ENCODE peak calls at places on chromosomes 4 and X, in four cellular contexts. H is brain microvascular endothelial cell, D is fibroblast of the aortic adventitia, G is OCI-LY7. V is an unnamed sample.

GRCh38 chrX:108148524-108148923 is 56.9 kb downstream of the ATG4A start:
- DNase-seq in H (no peak), D (no peak), G (no peak), V (peak)

GRCh38 chrX:95733426-95733825 is 951.2 kb upstream of the DIAPH2 start:
- DNase-seq in H (no peak), D (no peak), G (no peak), V (no peak)

GRCh38 chr4:73608677-73609594 is 11.3 kb downstream of the RASSF6 start:
- DNase-seq in H (no peak), D (peak), G (peak), V (no peak)

GRCh38 chrX:7574325-7574724 is 268.6 kb upstream of the VCX start:
- DNase-seq in H (peak), D (no peak), G (peak), V (no peak)

GRCh38 chrX:24190500-24191156 is 41.1 kb downstream of the ZFX start:
- DNase-seq in H (no peak), D (peak), G (no peak), V (no peak)

GRCh38 chr4:23957465-23957864 is 67.6 kb upstream of the PPARGC1A start:
- DNase-seq in H (no peak), D (no peak), G (no peak), V (no peak)

GRCh38 chrX:64306712-64307111 is 76.3 kb upstream of the ASB12 start:
- DNase-seq in H (no peak), D (no peak), G (no peak), V (no peak)

GRCh38 chrX:119654112-119654531 is 38.8 kb downstream of the SEPTIN6 start:
- DNase-seq in H (peak), D (peak), G (no peak), V (no peak)

GRCh38 chrX:38890963-38891362 is 89.7 kb downstream of the MID1IP1 start:
- DNase-seq in H (no peak), D (no peak), G (no peak), V (no peak)

GRCh38 chr4:37434469-37434868 is 189.9 kb downstream of the NWD2 start:
- DNase-seq in H (no peak), D (peak), G (no peak), V (no peak)

GRCh38 chr4:47122592-47123291 is 91.4 kb downstream of the GABRB1 start:
- DNase-seq in H (peak), D (peak), G (peak), V (peak)

GRCh38 chrX:151604931-151605330 is 41.5 kb downstream of the PASD1 start:
- DNase-seq in H (no peak), D (no peak), G (no peak), V (no peak)

GRCh38 chr4:151192556-151193235 is 84.3 kb upstream of the PRSS48 start:
- DNase-seq in H (no peak), D (peak), G (no peak), V (no peak)

GRCh38 chr4:169040559-169041261 is 30.7 kb upstream of the CBR4 start:
- DNase-seq in H (no peak), D (no peak), G (no peak), V (no peak)

GRCh38 chrX:119236599-119237525 is 777 bp downstream of the PGRMC1 start:
- DNase-seq in H (peak), D (peak), G (peak), V (peak)

GRCh38 chr4:157459789-157460188 is 239.3 kb downstream of the GRIA2 start:
- DNase-seq in H (no peak), D (no peak), G (no peak), V (no peak)

GRCh38 chrX:97524997-97525396 is 641.3 kb downstream of the RPA4 start:
- DNase-seq in H (peak), D (peak), G (no peak), V (no peak)

GRCh38 chr4:97582890-97583289 is 560.4 kb downstream of the STPG2 start:
- DNase-seq in H (no peak), D (no peak), G (no peak), V (no peak)

GRCh38 chrX:39519213-39519544 is 578.6 kb downstream of the BCOR start:
- DNase-seq in H (no peak), D (peak), G (no peak), V (no peak)

GRCh38 chr4:113077611-113078010 is 28.2 kb downstream of the ANK2 start:
- DNase-seq in H (no peak), D (no peak), G (no peak), V (no peak)

GRCh38 chrX:83847339-83847738 is 13.6 kb upstream of the CYLC1 start:
- DNase-seq in H (no peak), D (no peak), G (no peak), V (no peak)

GRCh38 chrX:83845397-83845796 is 15.5 kb upstream of the CYLC1 start:
- DNase-seq in H (peak), D (peak), G (peak), V (peak)
- TF ChIP-seq CTCF in H (peak), D (peak), G (peak), V (peak)

DNA sequence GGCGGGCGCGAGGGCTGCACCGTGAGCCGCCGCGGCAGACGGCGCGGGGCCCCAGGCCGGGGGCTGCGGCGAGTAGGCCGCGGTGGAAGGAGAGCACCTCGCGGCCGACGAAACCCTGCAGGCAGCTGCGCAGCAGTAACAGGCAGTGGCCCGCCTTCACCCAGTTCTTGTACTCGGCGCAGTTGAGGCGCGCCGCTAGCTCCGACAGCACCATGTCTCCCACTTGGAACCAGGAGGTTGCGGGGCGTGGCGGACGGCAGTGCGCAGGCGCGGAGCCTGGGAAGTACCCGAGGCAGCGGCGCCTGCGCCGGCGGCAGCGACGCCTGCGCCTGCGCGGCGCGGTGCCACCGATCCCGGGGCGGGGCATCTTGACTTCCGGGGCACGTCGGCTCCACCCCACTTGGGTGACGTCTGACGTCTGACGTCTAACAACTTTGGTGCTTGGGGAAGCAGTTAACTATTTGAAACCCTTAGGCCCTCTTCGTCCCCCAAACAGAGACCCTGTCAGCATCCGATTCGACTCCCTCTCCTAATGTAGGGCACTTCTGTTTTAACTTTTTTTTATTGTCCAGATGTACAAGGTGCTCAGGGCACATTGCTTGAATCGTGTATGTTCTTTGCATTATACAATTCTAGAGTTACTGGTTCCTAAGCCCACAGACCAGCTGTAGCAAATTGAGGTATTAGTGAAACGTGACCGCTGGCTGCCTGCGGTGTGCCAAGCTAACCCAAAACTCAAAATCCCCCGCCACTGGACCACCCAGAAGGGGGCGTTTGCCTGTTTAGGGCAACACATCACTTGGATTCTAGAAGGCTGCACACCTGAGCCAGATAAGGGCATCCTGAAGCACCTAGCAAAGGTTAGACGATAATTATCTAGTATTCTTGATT is at the start of gene CXorf38:
- DNase-seq in H (peak), D (peak), G (peak), V (peak)
- H3K4me3 ChIP-seq in H (peak), D (peak), G (peak), V (peak)

DNA sequence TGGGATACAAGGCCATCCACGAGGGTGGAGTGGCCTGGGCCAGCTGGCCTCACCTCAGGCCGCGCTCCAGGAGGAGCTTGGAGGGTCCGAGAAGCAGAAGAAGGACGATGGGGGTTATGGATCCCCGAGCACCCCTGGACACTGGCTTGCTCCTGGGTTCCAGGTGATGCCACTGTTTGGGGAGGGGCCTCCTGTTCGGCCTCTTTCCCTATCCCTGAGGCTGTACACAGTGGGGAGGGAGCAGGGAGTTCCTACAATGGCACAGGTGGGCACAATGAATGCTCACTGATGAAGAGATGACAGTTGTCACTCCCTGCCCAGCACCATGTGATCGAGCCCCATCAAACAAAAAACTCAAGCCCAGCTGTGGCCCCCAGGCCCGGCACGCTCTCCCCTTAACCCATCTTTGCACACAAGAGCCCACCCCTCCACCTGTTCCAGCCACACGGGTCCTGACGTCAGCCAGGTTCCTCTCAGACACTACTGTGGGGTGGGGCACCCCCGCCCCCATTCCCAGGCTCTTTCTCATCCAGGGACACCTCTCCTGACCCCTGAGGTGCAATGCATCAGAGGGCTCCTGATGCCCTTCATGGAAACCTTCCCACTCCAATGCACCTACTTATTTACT is 70.3 kb downstream of the WFS1 start:
- DNase-seq in H (no peak), D (no peak), G (no peak), V (no peak)
- TF ChIP-seq CTCF in H (no peak), D (no peak), G (no peak), V (no peak)

GRCh38 chr4:54548098-54548620 is 109.6 kb upstream of the KIT start:
- DNase-seq in H (no peak), D (no peak), G (no peak), V (no peak)
- H3K4me3 ChIP-seq in H (no peak), D (no peak), G (no peak), V (no peak)

GRCh38 chrX:25721564-25721963 is 416.6 kb upstream of the MAGEB18 start:
- DNase-seq in H (no peak), D (peak), G (peak), V (peak)
- TF ChIP-seq CTCF in H (peak), D (peak), G (peak), V (no peak)

V was measured in GM12865.